ENCODE peak calls at places on chromosomes 4 and X, in seven cellular contexts. Z is H1; F is activated CD8-positive, alpha-beta memory T cell treated with anti-CD3 and anti-CD28 coated beads for 4 hours; H is fibroblast of lung; A is A549; D is left ventricle myocardium superior; T is HuH-7.5. U is an unnamed sample.
A peak's percentile ranks its signal among the peaks of the same experiment; 100 is the strongest.

GRCh38 chr4:20423420-20423819 is 171.7 kb downstream of the SLIT2 start:
- DNase-seq in Z (no peak), F (no peak), H (no peak), A (no peak), D (no peak), T (no peak), U (no peak)

GRCh38 chrX:103376118-103376978 is at the start of gene BEX3:
- DNase-seq in Z (peak; percentile 70), F (no peak), H (peak; percentile 67), A (peak; percentile 69), D (peak; percentile 72), T (peak; percentile 33), U (peak; percentile 18)

GRCh38 chr4:98519268-98519993 is 139.0 kb downstream of the TSPAN5 start:
- DNase-seq in Z (no peak), F (no peak), H (peak; percentile 96), A (no peak), D (no peak), T (no peak), U (no peak)

GRCh38 chr4:70984587-70984986 is 8.9 kb upstream of the DCK start:
- DNase-seq in Z (no peak), F (no peak), H (no peak), A (no peak), D (no peak), T (no peak), U (no peak)

GRCh38 chr4:33054656-33055055 is 2334.5 kb downstream of the PCDH7 start:
- DNase-seq in Z (no peak), F (no peak), H (no peak), A (no peak), D (no peak), T (no peak), U (no peak)

GRCh38 chrX:40085714-40086113 is 12.0 kb downstream of the BCOR start:
- DNase-seq in Z (no peak), F (no peak), H (no peak), A (no peak), D (no peak), T (no peak), U (no peak)

GRCh38 chrX:155888139-155888538 is 7.0 kb downstream of the VAMP7 start:
- DNase-seq in Z (no peak), F (no peak), H (peak; percentile 82), A (peak; percentile 60), D (no peak), T (no peak), U (no peak)

GRCh38 chr4:7003176-7003878 is 39.8 kb upstream of the TADA2B start:
- DNase-seq in Z (no peak), F (no peak), H (no peak), A (no peak), D (no peak), T (no peak), U (no peak)

GRCh38 chr4:115113382-115114106 is at the start of gene NDST4:
- DNase-seq in Z (no peak), F (no peak), H (peak; percentile 79), A (peak; percentile 6), D (no peak), T (no peak), U (no peak)